ENCODE peak calls at places on chromosomes 1 and 21, in six cellular contexts. Z is CD8-positive, alpha-beta memory T cell; P is Peyer's patch; F is mesendoderm; V is thoracic aorta; N is A549. S is an unnamed sample. For H3K4me1, the result is how much of the 10 kb centered on the place peaks cover.

GRCh38 chr1:52127181-52128175 is 14.4 kb upstream of the ZFYVE9 start:
- DNase-seq in F (peak), P (no peak), N (peak), V (no peak), Z (peak), S (no peak)

GRCh38 chr1:67493148-67493547 is 62.9 kb upstream of the SERBP1 start:
- DNase-seq in Z (no peak), P (no peak), V (no peak), N (no peak), F (no peak), S (no peak)

GRCh38 chr1:226512076-226512728 is 36.4 kb upstream of the STUM start:
- DNase-seq in F (peak), N (no peak), Z (no peak), V (no peak), P (no peak), S (peak)

GRCh38 chr1:147077081-147077480 is 95.2 kb downstream of the PRKAB2 start:
- DNase-seq in Z (no peak), N (no peak), V (no peak), P (no peak), F (no peak), S (no peak)

GRCh38 chr1:180415985-180416633 is 86.3 kb downstream of the ACBD6 start:
- DNase-seq in F (peak), Z (no peak), P (no peak), V (no peak), N (peak), S (peak)

GRCh38 chr1:44086722-44087474 is 31.7 kb upstream of the KLF17 start:
- DNase-seq in P (no peak), F (no peak), V (no peak), Z (no peak), N (no peak), S (no peak)

GRCh38 chr1:234631721-234632125 is 21.7 kb upstream of the IRF2BP2 start:
- DNase-seq in F (peak), N (peak), V (no peak), P (no peak), Z (no peak), S (no peak)

GRCh38 chr1:77446841-77447555 is 165.2 kb downstream of the AK5 start:
- DNase-seq in Z (no peak), V (no peak), F (no peak), P (no peak), N (no peak), S (no peak)

GRCh38 chr1:205588691-205589445 is 42.9 kb downstream of the ELK4 start:
- DNase-seq in Z (no peak), V (no peak), F (peak), N (no peak), P (no peak), S (peak)

GRCh38 chr1:36055706-36056105 is 28.2 kb upstream of the TEKT2 start:
- DNase-seq in N (no peak), F (no peak), V (no peak), P (no peak), Z (no peak), S (no peak)

GRCh38 chr1:178910023-178910422 is 39.1 kb upstream of the ANGPTL1 start:
- DNase-seq in N (no peak), Z (no peak), P (no peak), V (no peak), F (no peak), S (no peak)

GRCh38 chr1:85615536-85615935 is 35.0 kb downstream of the CCN1 start:
- DNase-seq in Z (no peak), F (no peak), V (no peak), N (no peak), P (no peak), S (no peak)

GRCh38 chr1:90616395-90616794 is 100.7 kb downstream of the BARHL2 start:
- DNase-seq in F (peak), Z (no peak), N (no peak), P (no peak), V (no peak), S (peak)

GRCh38 chr1:67162954-67163353 is 3.3 kb upstream of the IL23R start:
- DNase-seq in P (no peak), Z (no peak), N (no peak), F (peak), V (no peak), S (no peak)

GRCh38 chr1:27603320-27603961 is 503 bp downstream of the AHDC1 start:
- DNase-seq in N (peak), Z (peak), F (no peak), V (no peak), P (peak), S (no peak)

GRCh38 chr21:31213787-31214186 is 130.3 kb downstream of the TIAM1 start:
- DNase-seq in F (no peak), V (no peak), P (no peak), Z (no peak), N (no peak), S (no peak)

GRCh38 chr1:241703001-241703400 is 50.9 kb downstream of the WDR64 start:
- DNase-seq in V (no peak), N (no peak), F (no peak), P (no peak), Z (no peak), S (no peak)

GRCh38 chr1:212030936-212031528 is 4.3 kb downstream of the INTS7 start:
- DNase-seq in F (peak), N (peak), V (no peak), P (no peak), Z (no peak), S (no peak)

GRCh38 chr1:54171636-54172035 is 18.8 kb upstream of the CDCP2 start:
- DNase-seq in Z (no peak), V (no peak), N (no peak), F (no peak), P (no peak), S (no peak)

GRCh38 chr1:153685578-153686340 is 7.3 kb downstream of the NPR1 start:
- DNase-seq in P (no peak), F (no peak), V (no peak), Z (no peak), N (no peak), S (no peak)

GRCh38 chr1:160309183-160309535 is 24.2 kb upstream of the PEX19 start:
- DNase-seq in P (no peak), N (no peak), F (no peak), Z (no peak), V (no peak), S (no peak)

GRCh38 chr1:228073870-228074545 is 8.5 kb upstream of the ARF1 start:
- DNase-seq in P (no peak), V (no peak), Z (no peak), N (no peak), F (peak), S (no peak)

GRCh38 chr1:156618853-156619581 is at the start of gene HAPLN2:
- DNase-seq in P (no peak), Z (no peak), F (peak), V (no peak), N (peak), S (no peak)

GRCh38 chr1:15957221-15958090 is 18.4 kb downstream of the ZBTB17 start:
- DNase-seq in V (no peak), P (no peak), Z (no peak), F (peak), N (no peak), S (no peak)

GRCh38 chr1:216186816-216187215 is 236.4 kb downstream of the USH2A start:
- DNase-seq in N (no peak), P (no peak), Z (no peak), V (no peak), F (no peak), S (no peak)

GRCh38 chr1:87457408-87457807 is 128.7 kb downstream of the LMO4 start:
- DNase-seq in F (no peak), N (no peak), P (no peak), V (no peak), Z (no peak), S (no peak)

GRCh38 chr1:9292361-9293240 is at the start of gene SPSB1:
- DNase-seq in P (peak), F (peak), N (no peak), Z (peak), V (peak), S (peak)

GRCh38 chr1:232473319-232473718 is 156.6 kb downstream of the SIPA1L2 start:
- DNase-seq in N (no peak), V (no peak), P (no peak), Z (no peak), F (peak), S (peak)

GRCh38 chr1:226634611-226635246 is 86.2 kb downstream of the STUM start:
- DNase-seq in V (no peak), F (no peak), P (peak), N (no peak), Z (no peak), S (no peak)

DNA sequence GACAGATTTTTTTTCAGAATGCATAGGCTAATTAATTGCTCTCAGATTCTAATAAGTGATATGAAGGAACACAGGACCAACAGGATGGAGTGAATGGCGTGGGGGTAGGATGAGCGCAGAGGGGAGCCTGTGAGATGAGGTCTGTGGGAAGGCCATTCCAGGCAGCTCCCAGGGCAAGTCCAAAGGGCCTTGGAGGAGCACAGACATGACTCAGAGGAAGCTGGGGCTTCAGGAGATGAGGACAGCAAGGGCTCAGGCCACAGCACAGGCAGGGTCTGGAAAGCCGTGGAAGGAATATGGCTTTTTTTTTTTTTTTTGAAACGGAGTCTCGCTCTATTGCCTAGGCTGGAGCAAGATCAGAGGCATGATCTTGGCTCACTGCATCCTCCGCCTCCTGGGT is 35.1 kb downstream of the FMN2 start:
- DNase-seq in N (no peak), Z (no peak), F (no peak), P (no peak), V (no peak), S (no peak)
- H3K4me3 ChIP-seq in N (no peak), Z (no peak), F (no peak), P (no peak), V (no peak), S (no peak)

DNA sequence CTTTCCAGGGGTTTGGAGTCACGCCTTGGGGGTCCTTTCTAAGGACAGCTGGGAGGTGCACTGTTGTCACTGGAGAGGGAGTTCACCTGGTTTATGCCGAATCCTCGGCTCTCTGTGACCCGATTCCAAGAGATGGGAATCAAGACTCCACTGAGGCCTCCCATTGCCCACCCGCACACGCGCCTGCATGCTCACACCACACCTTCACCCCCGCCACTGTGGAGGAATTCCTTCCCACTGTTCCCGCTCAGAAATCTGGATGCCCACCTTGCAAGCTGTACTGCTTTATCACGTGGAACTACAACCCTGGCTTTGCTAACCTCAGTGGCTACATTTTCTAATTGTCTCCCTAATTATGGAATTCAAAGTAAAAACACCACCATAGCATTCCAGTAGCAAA is 29.2 kb downstream of the PGBD5 start:
- DNase-seq in Z (no peak), N (no peak), V (no peak), F (no peak), P (no peak), S (no peak)
- H3K4me1 ChIP-seq in Z (under half), N (under half), V (under half), F (under half), P (under half), S (under half)

DNA sequence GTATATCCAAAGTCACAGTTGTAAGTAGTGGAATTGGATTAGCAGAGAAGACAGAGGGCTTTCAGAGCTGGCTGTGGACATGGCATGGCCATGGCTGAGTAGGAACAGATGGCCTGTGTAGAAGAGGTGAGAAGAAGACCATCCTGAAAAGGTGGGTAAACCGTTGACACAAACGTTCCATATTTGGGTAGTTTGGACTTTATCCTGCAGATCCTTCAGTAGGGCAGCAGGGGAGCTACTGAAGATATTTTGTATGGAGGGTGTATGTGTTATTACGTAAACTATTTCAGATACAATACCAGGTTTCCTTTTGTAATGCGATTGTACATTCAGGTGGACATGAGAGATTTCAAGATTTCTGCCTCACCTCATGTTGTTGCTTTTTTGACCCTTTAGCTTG is 1.6 kb downstream of the UTP11 start:
- DNase-seq in F (no peak), N (no peak), P (no peak), V (no peak), Z (no peak), S (no peak)
- H3K4me3 ChIP-seq in F (no peak), N (no peak), P (no peak), V (peak), Z (no peak), S (no peak)

GRCh38 chr1:201896951-201897391 is 8.3 kb downstream of the SHISA4 start:
- DNase-seq in N (no peak), V (peak), F (no peak), Z (no peak), P (no peak), S (no peak)
- H3K4me1 ChIP-seq in N (under half), V (half or more), F (under half), Z (under half), P (under half), S (under half)

DNA sequence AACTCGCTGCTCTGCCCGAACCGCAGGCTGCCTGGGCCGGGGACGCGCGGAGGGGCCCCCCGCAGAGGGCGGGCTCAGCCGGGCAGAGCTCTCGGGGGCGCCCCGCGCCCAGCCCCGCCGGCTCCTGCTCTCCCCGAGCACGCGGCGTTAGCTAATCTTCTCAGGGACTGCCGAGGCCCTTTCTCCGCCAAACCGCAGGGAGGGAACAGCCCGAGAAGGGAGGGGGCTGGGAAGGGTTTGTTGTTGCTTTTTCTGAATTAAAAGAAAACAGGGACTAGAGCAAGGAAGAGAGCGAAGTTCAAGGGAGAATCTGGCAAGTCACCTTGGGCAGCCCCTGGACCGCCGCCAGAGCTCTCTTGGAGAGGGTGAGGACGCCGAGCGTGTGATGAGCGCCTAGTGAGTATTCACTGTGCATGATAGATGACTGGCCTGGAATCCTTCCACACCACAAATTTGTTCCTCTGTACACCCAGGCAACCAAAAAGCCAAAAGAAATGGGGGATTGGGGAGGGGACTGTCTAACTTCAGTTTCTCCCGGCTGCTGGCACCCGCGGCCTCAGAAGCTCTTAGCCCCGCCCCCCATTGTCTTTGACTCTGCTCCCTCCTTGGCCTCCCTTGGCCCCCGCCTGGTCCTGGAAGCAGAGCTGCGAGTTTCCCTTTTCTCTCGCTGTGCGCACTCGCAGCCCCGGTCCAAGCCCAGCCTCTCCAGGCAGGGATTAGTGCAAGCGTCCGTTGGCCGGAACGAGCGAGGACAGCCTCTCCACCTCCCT is 19.7 kb upstream of the LMX1A start:
- DNase-seq in Z (no peak), P (peak), V (peak), N (no peak), F (peak), S (peak)
- H3K4me3 ChIP-seq in Z (no peak), P (peak), V (peak), N (no peak), F (peak), S (peak)

GRCh38 chr1:167553136-167554027 is at the start of gene CREG1:
- DNase-seq in Z (peak), P (peak), N (peak), F (peak), V (peak), S (peak)
- H3K4me1 ChIP-seq in Z (under half), P (under half), N (under half), F (under half), V (under half), S (under half)

GRCh38 chr1:169160845-169161511 is 54.5 kb downstream of the ATP1B1 start:
- DNase-seq in N (no peak), V (no peak), F (no peak), Z (no peak), P (no peak), S (no peak)
- H3K4me3 ChIP-seq in N (no peak), V (no peak), F (no peak), Z (no peak), P (no peak), S (no peak)

GRCh38 chr1:208177656-208178055 is 66.5 kb downstream of the PLXNA2 start:
- DNase-seq in V (no peak), Z (no peak), F (peak), P (no peak), N (no peak), S (peak)
- H3K4me1 ChIP-seq in V (under half), Z (under half), F (under half), P (under half), N (half or more), S (under half)